ENCODE peak calls at places on chromosomes 12 and 14, in four cellular contexts. J is HCT116; D is effector memory CD4-positive, alpha-beta T cell; H is bronchial epithelial cell. C is an unnamed sample. For H3K36me3, the result is how much of the 10 kb centered on the place peaks cover.

GRCh38 chr12:14185441-14186192 is 179.9 kb upstream of the ATF7IP start:
- DNase-seq in J (peak), D (no peak), H (peak), C (peak)

GRCh38 chr12:2341871-2342270 is 289.1 kb downstream of the CACNA1C start:
- DNase-seq in J (no peak), D (no peak), H (peak), C (no peak)

GRCh38 chr14:56150645-56151345 is 32.6 kb downstream of the PELI2 start:
- DNase-seq in J (no peak), D (no peak), H (no peak), C (no peak)

GRCh38 chr12:7099290-7099996 is 7.2 kb upstream of the C1R start:
- DNase-seq in J (no peak), D (no peak), H (no peak), C (no peak)

GRCh38 chr12:94536040-94536965 is 76.6 kb upstream of the CEP83 start:
- DNase-seq in J (no peak), D (no peak), H (no peak), C (no peak)

GRCh38 chr12:81128930-81129554 is 51.2 kb downstream of the ACSS3 start:
- DNase-seq in J (peak), D (no peak), H (peak), C (peak)

GRCh38 chr12:26287666-26288408 is 92.5 kb downstream of the SSPN start:
- DNase-seq in J (no peak), D (no peak), H (peak), C (no peak)

GRCh38 chr14:80940146-80940545 is 1.4 kb downstream of the CEP128 start:
- DNase-seq in J (no peak), D (no peak), H (no peak), C (no peak)

GRCh38 chr12:48197549-48197966 is 5.5 kb downstream of the OR10AD1 start:
- DNase-seq in J (peak), D (no peak), H (peak), C (no peak)

GRCh38 chr14:22567437-22567836 is 21.6 kb downstream of the DAD1 start:
- DNase-seq in J (no peak), D (no peak), H (no peak), C (no peak)

GRCh38 chr12:78101181-78101876 is 270.6 kb downstream of the NAV3 start:
- DNase-seq in J (no peak), D (no peak), H (peak), C (no peak)

GRCh38 chr12:52956987-52957386 is 8.1 kb downstream of the KRT18 start:
- DNase-seq in J (no peak), D (no peak), H (peak), C (no peak)

GRCh38 chr12:48901278-48901677 is 24.0 kb downstream of the FKBP11 start:
- DNase-seq in J (no peak), D (no peak), H (peak), C (no peak)

GRCh38 chr14:60222820-60223219 is 26.2 kb upstream of the PPM1A start:
- DNase-seq in J (no peak), D (no peak), H (peak), C (no peak)

GRCh38 chr14:70585221-70585620 is 15.2 kb downstream of the MED6 start:
- DNase-seq in J (no peak), D (no peak), H (no peak), C (peak)

GRCh38 chr14:98952595-98953325 is 319.2 kb downstream of the BCL11B start:
- DNase-seq in J (peak), D (no peak), H (peak), C (no peak)

GRCh38 chr14:61454545-61454944 is 133.2 kb downstream of the PRKCH start:
- DNase-seq in J (no peak), D (no peak), H (no peak), C (no peak)

GRCh38 chr14:63875311-63875710 is 22.5 kb downstream of the SYNE2 start:
- DNase-seq in J (no peak), D (no peak), H (peak), C (no peak)

GRCh38 chr12:119780786-119781434 is 96.2 kb downstream of the CIT start:
- DNase-seq in J (peak), D (no peak), H (peak), C (peak)

GRCh38 chr14:89351364-89351957 is 65.6 kb downstream of the FOXN3 start:
- DNase-seq in J (no peak), D (no peak), H (no peak), C (no peak)

GRCh38 chr14:103378042-103378854 is 7.0 kb upstream of the MARK3 start:
- DNase-seq in J (no peak), D (no peak), H (no peak), C (no peak)

GRCh38 chr14:63840981-63841380 is 11.8 kb upstream of the SYNE2 start:
- DNase-seq in J (no peak), D (peak), H (no peak), C (no peak)

GRCh38 chr12:29350080-29350479 is 30.9 kb downstream of the ERGIC2 start:
- DNase-seq in J (no peak), D (no peak), H (peak), C (no peak)

GRCh38 chr12:122128481-122128880 is 45.5 kb downstream of the IL31 start:
- DNase-seq in J (no peak), D (no peak), H (no peak), C (no peak)

GRCh38 chr12:122130150-122130549 is 43.9 kb downstream of the IL31 start:
- DNase-seq in J (peak), D (no peak), H (no peak), C (no peak)

GRCh38 chr12:122127839-122128238 is 46.2 kb downstream of the IL31 start:
- DNase-seq in J (no peak), D (no peak), H (no peak), C (peak)

GRCh38 chr12:122126713-122127597 is 47.1 kb downstream of the IL31 start:
- DNase-seq in J (no peak), D (no peak), H (no peak), C (peak)

DNA sequence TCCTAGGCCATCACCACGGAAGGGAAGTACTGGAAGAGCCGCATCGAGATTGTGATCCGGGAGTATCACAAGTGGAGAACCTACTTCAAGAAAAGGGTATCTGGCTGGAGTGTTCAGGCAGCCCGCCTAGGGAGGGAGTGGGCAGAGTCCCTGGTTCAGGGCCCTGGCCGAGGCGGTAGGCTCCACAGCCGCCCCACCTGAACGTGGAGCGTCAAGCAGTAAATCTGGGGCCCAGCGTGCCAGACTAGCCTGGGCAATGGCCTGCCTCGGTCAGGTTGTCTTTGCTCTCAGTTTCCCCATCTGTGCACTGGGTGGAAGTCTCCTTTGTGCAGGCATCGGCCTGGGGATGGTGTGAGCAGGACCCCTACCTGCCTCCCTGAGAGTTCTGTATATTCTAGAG is 44.9 kb downstream of the IL31 start:
- DNase-seq in J (no peak), D (no peak), H (no peak), C (peak)
- H3K36me3 ChIP-seq in J (under half), D (half or more), H (under half), C (under half)

DNA sequence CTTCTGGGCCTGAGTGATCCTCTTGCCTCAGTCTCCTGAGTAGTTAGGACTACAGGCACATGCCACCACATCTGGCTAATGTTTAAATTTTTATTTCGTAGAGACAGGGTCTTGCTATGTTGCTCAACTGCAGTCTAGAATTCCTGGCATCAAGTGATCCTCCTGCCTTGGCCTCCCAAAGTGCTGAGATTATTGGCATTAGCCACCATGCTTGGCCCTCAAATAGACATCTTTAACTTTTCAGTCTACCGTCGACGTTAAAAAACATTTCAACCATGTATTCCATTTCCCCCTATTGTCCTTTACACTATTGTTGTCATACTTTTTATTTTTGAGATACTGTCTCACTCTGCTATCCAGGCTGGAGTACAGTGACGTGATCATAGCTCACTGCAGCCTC is 22.4 kb downstream of the ERH start:
- DNase-seq in J (no peak), D (no peak), H (no peak), C (no peak)
- H3K36me3 ChIP-seq in J (under half), D (under half), H (under half), C (under half)

GRCh38 chr14:20314026-20314425 is 8.3 kb upstream of the TTC5 start:
- DNase-seq in J (no peak), D (no peak), H (no peak), C (no peak)

GRCh38 chr14:20317720-20318119 is 12.0 kb upstream of the TTC5 start:
- DNase-seq in J (no peak), D (no peak), H (no peak), C (peak)
- H3K36me3 ChIP-seq in J (half or more), D (under half), H (under half), C (under half)

DNA sequence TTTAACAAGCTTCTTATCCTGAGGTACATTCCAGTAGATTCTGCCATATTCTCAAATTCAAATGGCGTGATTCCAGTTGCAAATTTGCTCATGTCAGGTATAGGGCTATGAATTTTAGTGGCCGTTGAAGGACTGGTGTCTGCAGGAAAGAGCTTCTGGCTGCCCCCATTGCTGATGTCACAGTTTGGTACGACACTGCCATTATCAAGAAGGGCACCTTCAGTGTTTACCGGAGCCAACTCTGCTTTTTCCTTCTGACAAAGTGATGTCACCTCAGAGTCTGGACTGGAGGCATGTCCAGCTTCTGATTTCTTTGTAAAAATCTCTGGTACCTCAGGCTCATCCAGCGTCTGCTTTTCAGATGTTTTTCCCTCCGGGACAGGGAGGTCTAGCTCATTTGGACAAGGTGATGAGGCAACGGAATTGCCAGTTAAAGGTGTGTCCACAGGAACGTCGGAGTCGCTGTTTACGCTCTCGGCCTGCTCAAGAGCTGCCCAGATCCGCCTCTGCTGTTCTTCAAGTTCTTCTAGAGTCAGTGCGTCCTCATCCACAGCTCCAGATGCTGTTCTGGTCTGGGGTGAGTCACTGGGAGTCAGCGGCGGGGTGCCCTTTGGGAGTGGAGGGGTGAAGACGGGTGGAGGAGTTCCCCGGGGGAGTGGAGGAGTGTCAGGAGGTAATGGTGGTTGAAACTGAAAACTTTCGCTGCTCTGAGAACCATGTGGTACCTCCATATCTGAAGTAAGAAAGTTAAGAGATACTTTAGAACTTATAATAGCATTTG is 27.0 kb downstream of the ZCCHC8 start:
- DNase-seq in J (no peak), D (no peak), H (peak), C (no peak)
- H3K36me3 ChIP-seq in J (under half), D (under half), H (under half), C (under half)

GRCh38 chr14:20458031-20458789 is 3.0 kb downstream of the PIP4P1 start:
- DNase-seq in J (no peak), D (no peak), H (no peak), C (no peak)

GRCh38 chr14:20454645-20455354 is at the start of the genes APEX1 and OSGEP:
- DNase-seq in J (peak), D (peak), H (peak), C (peak)

GRCh38 chr14:20456971-20457370 is 1.9 kb downstream of the APEX1 start:
- DNase-seq in J (no peak), D (no peak), H (no peak), C (no peak)

GRCh38 chr14:20454359-20454644 is 310 bp downstream of the OSGEP start:
- DNase-seq in J (peak), D (peak), H (peak), C (no peak)

DNA sequence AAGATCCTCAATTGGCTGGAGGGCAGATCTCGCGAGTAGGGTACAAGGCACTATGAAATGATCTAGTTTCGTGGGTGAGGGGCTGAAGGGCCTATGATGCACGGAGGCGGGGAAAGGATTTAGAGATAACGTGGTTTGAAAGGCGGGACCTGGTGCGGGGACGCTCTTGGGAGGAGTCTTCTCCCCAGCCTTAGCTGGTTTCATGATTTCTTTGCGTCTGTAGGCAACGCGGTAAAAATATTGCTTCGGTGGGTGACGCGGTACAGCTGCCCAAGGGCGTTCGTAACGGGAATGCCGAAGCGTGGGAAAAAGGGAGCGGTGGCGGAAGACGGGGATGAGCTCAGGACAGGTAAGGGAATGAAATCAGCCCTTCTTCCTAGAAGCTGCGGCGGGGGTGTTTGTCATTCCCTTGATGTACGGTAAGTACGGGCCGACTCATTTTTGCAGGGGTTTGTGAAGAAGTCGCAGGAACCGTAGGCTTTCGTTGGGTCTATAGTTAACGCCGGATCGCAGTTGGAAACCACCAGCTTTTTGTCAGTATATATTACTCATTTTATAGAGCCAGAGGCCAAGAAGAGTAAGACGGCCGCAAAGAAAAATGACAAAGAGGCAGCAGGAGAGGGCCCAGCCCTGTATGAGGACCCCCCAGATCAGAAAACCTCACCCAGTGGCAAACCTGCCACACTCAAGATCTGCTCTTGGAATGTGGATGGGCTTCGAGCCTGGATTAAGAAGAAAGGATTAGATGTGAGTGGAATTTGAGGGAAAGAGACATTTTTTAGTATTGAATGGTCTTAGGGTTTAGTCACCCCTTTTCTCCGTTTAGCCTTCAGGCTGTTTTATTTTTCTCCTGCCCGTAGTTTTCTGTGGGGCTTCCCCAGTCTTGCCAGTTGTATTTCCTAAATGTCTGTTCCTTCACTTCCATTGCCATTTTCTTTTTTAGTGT is 602 bp downstream of the APEX1 start:
- DNase-seq in J (no peak), D (no peak), H (peak), C (peak)
- H3K36me3 ChIP-seq in J (under half), D (half or more), H (under half), C (under half)

DNA sequence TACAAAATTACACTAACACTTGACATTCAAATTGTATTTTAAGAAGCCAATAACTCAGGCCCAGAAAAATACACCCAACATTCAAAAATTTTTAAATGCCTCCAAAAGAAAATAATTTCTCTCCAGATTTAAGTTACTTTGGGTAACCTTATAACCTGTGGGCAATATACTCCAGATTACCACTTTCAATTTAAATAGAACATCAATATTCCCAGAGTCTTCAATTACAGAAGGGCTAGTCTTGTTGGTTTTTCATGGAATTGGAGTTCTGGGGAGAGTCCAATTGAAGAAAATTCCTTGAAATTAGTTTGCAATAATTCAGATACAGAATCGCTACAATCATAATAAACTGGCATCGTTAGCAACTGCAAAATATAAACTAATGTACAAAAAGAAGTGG is 2.0 kb downstream of the PPP4R3A start:
- DNase-seq in J (no peak), D (no peak), H (no peak), C (no peak)
- H3K36me3 ChIP-seq in J (under half), D (under half), H (under half), C (under half)

C was measured in H7.